ENCODE peak calls at places on chromosomes 4 and X, in four cellular contexts. One of them, this sample, is unnamed.

GRCh38 chr4:177483271-177483670 is 41.0 kb upstream of the AGA start:
- DNase-seq in activated T-cell treated with anti-CD3 and anti-CD28 coated beads for 1 hour: no peak
- DNase-seq in NCI-H1105: no peak
- DNase-seq in activated CD4-positive, alpha-beta T cell treated with anti-CD3 and anti-CD28 coated beads, Interleukin-2, amount 10 ng/mL, durations not matched to agents 7 days and 5 days: no peak
- DNase-seq in this sample: no peak

GRCh38 chrX:70301716-70302115 is 11.8 kb downstream of the KIF4A start:
- DNase-seq in activated T-cell treated with anti-CD3 and anti-CD28 coated beads for 1 hour: no peak
- DNase-seq in NCI-H1105: no peak
- DNase-seq in activated CD4-positive, alpha-beta T cell treated with anti-CD3 and anti-CD28 coated beads, Interleukin-2, amount 10 ng/mL, durations not matched to agents 7 days and 5 days: no peak
- DNase-seq in this sample: no peak

GRCh38 chr4:15717647-15718416 is 15.0 kb downstream of the BST1 start:
- DNase-seq in activated T-cell treated with anti-CD3 and anti-CD28 coated beads for 1 hour: no peak
- DNase-seq in NCI-H1105: no peak
- DNase-seq in activated CD4-positive, alpha-beta T cell treated with anti-CD3 and anti-CD28 coated beads, Interleukin-2, amount 10 ng/mL, durations not matched to agents 7 days and 5 days: no peak
- DNase-seq in this sample: no peak

GRCh38 chr4:100632163-100632562 is 114.3 kb upstream of the EMCN start:
- DNase-seq in activated T-cell treated with anti-CD3 and anti-CD28 coated beads for 1 hour: no peak
- DNase-seq in NCI-H1105: no peak
- DNase-seq in activated CD4-positive, alpha-beta T cell treated with anti-CD3 and anti-CD28 coated beads, Interleukin-2, amount 10 ng/mL, durations not matched to agents 7 days and 5 days: no peak
- DNase-seq in this sample: no peak

GRCh38 chrX:10902001-10902400 is 209.1 kb upstream of the HCCS start:
- DNase-seq in activated T-cell treated with anti-CD3 and anti-CD28 coated beads for 1 hour: no peak
- DNase-seq in NCI-H1105: no peak
- DNase-seq in activated CD4-positive, alpha-beta T cell treated with anti-CD3 and anti-CD28 coated beads, Interleukin-2, amount 10 ng/mL, durations not matched to agents 7 days and 5 days: no peak
- DNase-seq in this sample: peak

GRCh38 chr4:185016946-185017797 is 1.1 kb upstream of the HELT start:
- DNase-seq in activated T-cell treated with anti-CD3 and anti-CD28 coated beads for 1 hour: no peak
- DNase-seq in NCI-H1105: no peak
- DNase-seq in activated CD4-positive, alpha-beta T cell treated with anti-CD3 and anti-CD28 coated beads, Interleukin-2, amount 10 ng/mL, durations not matched to agents 7 days and 5 days: no peak
- DNase-seq in this sample: no peak

GRCh38 chr4:5808081-5808741 is 84.7 kb downstream of the CRMP1 start:
- DNase-seq in activated T-cell treated with anti-CD3 and anti-CD28 coated beads for 1 hour: no peak
- DNase-seq in NCI-H1105: no peak
- DNase-seq in activated CD4-positive, alpha-beta T cell treated with anti-CD3 and anti-CD28 coated beads, Interleukin-2, amount 10 ng/mL, durations not matched to agents 7 days and 5 days: no peak
- DNase-seq in this sample: no peak

GRCh38 chrX:44003975-44004374 is 30.8 kb upstream of the NDP start:
- DNase-seq in activated T-cell treated with anti-CD3 and anti-CD28 coated beads for 1 hour: no peak
- DNase-seq in NCI-H1105: no peak
- DNase-seq in activated CD4-positive, alpha-beta T cell treated with anti-CD3 and anti-CD28 coated beads, Interleukin-2, amount 10 ng/mL, durations not matched to agents 7 days and 5 days: no peak
- DNase-seq in this sample: peak

GRCh38 chr4:110510955-110511544 is 35.1 kb downstream of the ENPEP start:
- DNase-seq in activated T-cell treated with anti-CD3 and anti-CD28 coated beads for 1 hour: no peak
- DNase-seq in NCI-H1105: peak
- DNase-seq in activated CD4-positive, alpha-beta T cell treated with anti-CD3 and anti-CD28 coated beads, Interleukin-2, amount 10 ng/mL, durations not matched to agents 7 days and 5 days: no peak
- DNase-seq in this sample: peak

GRCh38 chr4:26173619-26174018 is 147.2 kb upstream of the RBPJ start:
- DNase-seq in activated T-cell treated with anti-CD3 and anti-CD28 coated beads for 1 hour: no peak
- DNase-seq in NCI-H1105: no peak
- DNase-seq in activated CD4-positive, alpha-beta T cell treated with anti-CD3 and anti-CD28 coated beads, Interleukin-2, amount 10 ng/mL, durations not matched to agents 7 days and 5 days: no peak
- DNase-seq in this sample: no peak

GRCh38 chrX:46758163-46758955 is 559 bp downstream of the SLC9A7 start:
- DNase-seq in activated T-cell treated with anti-CD3 and anti-CD28 coated beads for 1 hour: peak
- DNase-seq in NCI-H1105: no peak
- DNase-seq in activated CD4-positive, alpha-beta T cell treated with anti-CD3 and anti-CD28 coated beads, Interleukin-2, amount 10 ng/mL, durations not matched to agents 7 days and 5 days: peak
- DNase-seq in this sample: no peak

GRCh38 chrX:39854772-39855747 is 242.7 kb downstream of the BCOR start:
- DNase-seq in activated T-cell treated with anti-CD3 and anti-CD28 coated beads for 1 hour: peak
- DNase-seq in NCI-H1105: no peak
- DNase-seq in activated CD4-positive, alpha-beta T cell treated with anti-CD3 and anti-CD28 coated beads, Interleukin-2, amount 10 ng/mL, durations not matched to agents 7 days and 5 days: peak
- DNase-seq in this sample: no peak

GRCh38 chrX:107272431-107272921 is 66.1 kb downstream of the DNAAF6 start:
- DNase-seq in activated T-cell treated with anti-CD3 and anti-CD28 coated beads for 1 hour: no peak
- DNase-seq in NCI-H1105: no peak
- DNase-seq in activated CD4-positive, alpha-beta T cell treated with anti-CD3 and anti-CD28 coated beads, Interleukin-2, amount 10 ng/mL, durations not matched to agents 7 days and 5 days: peak
- DNase-seq in this sample: no peak

GRCh38 chr4:17310269-17310652 is 201.6 kb downstream of the QDPR start:
- DNase-seq in activated T-cell treated with anti-CD3 and anti-CD28 coated beads for 1 hour: no peak
- DNase-seq in NCI-H1105: no peak
- DNase-seq in activated CD4-positive, alpha-beta T cell treated with anti-CD3 and anti-CD28 coated beads, Interleukin-2, amount 10 ng/mL, durations not matched to agents 7 days and 5 days: no peak
- DNase-seq in this sample: no peak

GRCh38 chr4:183443609-183444148 is 757 bp upstream of the CDKN2AIP start:
- DNase-seq in activated T-cell treated with anti-CD3 and anti-CD28 coated beads for 1 hour: peak
- DNase-seq in NCI-H1105: no peak
- DNase-seq in activated CD4-positive, alpha-beta T cell treated with anti-CD3 and anti-CD28 coated beads, Interleukin-2, amount 10 ng/mL, durations not matched to agents 7 days and 5 days: peak
- DNase-seq in this sample: peak

This sample was measured in trophoblast cell.